ENCODE peak calls at places on chromosomes 12 and 14, in five cellular contexts. K is choroid plexus epithelial cell, B is left lung, O is fibroblast of pulmonary artery, L is lung. U is an unnamed sample.

GRCh38 chr12:24172031-24172772 is 222.7 kb upstream of the SOX5 start:
- DNase-seq in B (no peak), K (no peak), L (no peak), O (no peak), U (no peak)

GRCh38 chr14:105532735-105533141 is 6.4 kb downstream of the TMEM121 start:
- DNase-seq in L (no peak), B (no peak), K (peak; percentile 34), O (peak; percentile 38), U (no peak)

GRCh38 chr14:31819281-31819680 is 257.8 kb upstream of the ARHGAP5 start:
- DNase-seq in O (no peak), B (no peak), K (no peak), L (no peak), U (no peak)

GRCh38 chr14:71918955-71919354 is 13.3 kb upstream of the RGS6 start:
- DNase-seq in K (peak; percentile 1), L (no peak), O (no peak), B (no peak), U (no peak)

GRCh38 chr12:41762691-41763090 is 382.0 kb downstream of the GXYLT1 start:
- DNase-seq in L (no peak), O (no peak), B (no peak), K (no peak), U (no peak)

GRCh38 chr14:79516009-79516408 is 695.3 kb downstream of the DIO2 start:
- DNase-seq in B (no peak), O (no peak), L (no peak), K (no peak), U (no peak)

GRCh38 chr14:100019156-100019882 is 45.9 kb upstream of the EVL start:
- DNase-seq in B (no peak), L (no peak), K (peak; percentile 72), O (peak; percentile 31), U (no peak)

GRCh38 chr12:52779914-52780313 is 2.8 kb upstream of the KRT76 start:
- DNase-seq in B (no peak), L (no peak), O (no peak), K (no peak), U (no peak)

GRCh38 chr12:1835178-1836131 is 15.1 kb downstream of the LRTM2 start:
- DNase-seq in K (no peak), B (no peak), O (no peak), L (no peak), U (no peak)

GRCh38 chr12:5096241-5096880 is 52.7 kb downstream of the KCNA5 start:
- DNase-seq in L (peak; percentile 16), K (peak; percentile 25), O (peak; percentile 6), B (no peak), U (no peak)

GRCh38 chr14:61640158-61640833 is 55.0 kb upstream of the HIF1A start:
- DNase-seq in L (no peak), O (no peak), K (no peak), B (no peak), U (no peak)

GRCh38 chr12:94380507-94380906 is 79.2 kb downstream of the CEP83 start:
- DNase-seq in K (no peak), B (no peak), O (no peak), L (no peak), U (peak; percentile 3)

GRCh38 chr12:15584366-15585041 is 204.7 kb downstream of the EPS8 start:
- DNase-seq in K (peak; percentile 94), B (no peak), L (no peak), O (peak; percentile 89), U (peak; percentile 80)

GRCh38 chr12:111429760-111430417 is 24.2 kb downstream of the SH2B3 start:
- DNase-seq in K (no peak), L (no peak), B (no peak), O (no peak), U (no peak)

GRCh38 chr12:25089738-25090137 is 105.2 kb downstream of the DNAI7 start:
- DNase-seq in K (no peak), O (no peak), B (no peak), L (no peak), U (peak; percentile 74)

GRCh38 chr12:110776410-110776809 is 33.7 kb upstream of the PPP1CC start:
- DNase-seq in L (no peak), K (no peak), B (no peak), O (no peak), U (no peak)

GRCh38 chr12:24078318-24078765 is 128.9 kb upstream of the SOX5 start:
- DNase-seq in B (no peak), O (no peak), L (no peak), K (peak; percentile 35), U (peak; percentile 37)

GRCh38 chr14:53278602-53279506 is 125.7 kb upstream of the DDHD1 start:
- DNase-seq in K (peak; percentile 76), O (peak; percentile 60), L (no peak), B (no peak), U (peak; percentile 89)

GRCh38 chr12:5561057-5561456 is 129.1 kb downstream of the NTF3 start:
- DNase-seq in B (no peak), L (no peak), O (no peak), K (no peak), U (no peak)

GRCh38 chr12:120887253-120888043 is 16.7 kb downstream of the SPPL3 start:
- DNase-seq in K (no peak), O (no peak), L (no peak), B (no peak), U (no peak)

GRCh38 chr14:88868558-88869159 is 44.2 kb downstream of the TTC8 start:
- DNase-seq in K (peak; percentile 52), L (no peak), O (peak; percentile 20), B (no peak), U (peak; percentile 60)

GRCh38 chr14:88864198-88864597 is 39.7 kb downstream of the TTC8 start:
- DNase-seq in O (no peak), B (no peak), L (no peak), K (peak; percentile 34), U (no peak)

GRCh38 chr14:88863167-88863566 is 38.7 kb downstream of the TTC8 start:
- DNase-seq in L (no peak), B (no peak), K (no peak), O (no peak), U (no peak)

GRCh38 chr14:88870777-88871176 is 46.3 kb downstream of the TTC8 start:
- DNase-seq in L (no peak), O (no peak), B (no peak), K (no peak), U (no peak)

DNA sequence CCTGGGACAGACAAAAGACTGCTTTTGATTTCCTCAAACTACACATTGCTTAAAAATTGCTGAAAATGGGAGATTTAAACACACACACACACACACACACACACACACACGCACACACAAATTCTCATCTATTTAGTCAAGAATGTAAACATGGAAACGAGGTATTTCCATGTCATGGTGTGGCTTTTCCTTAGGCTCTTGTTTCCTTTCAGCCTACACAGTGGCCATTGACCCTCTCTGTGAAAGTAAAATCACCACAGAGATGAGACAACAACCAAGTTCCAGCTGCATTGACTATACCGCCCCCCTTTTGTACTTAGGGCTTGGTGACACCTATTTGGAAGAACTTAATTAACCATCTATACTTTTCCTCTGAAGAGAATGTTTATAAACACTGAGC is 41.9 kb downstream of the TTC8 start:
- DNase-seq in B (no peak), O (no peak), L (no peak), K (peak; percentile 61), U (peak; percentile 4)
- TF ChIP-seq CTCF in B (no peak), O (no peak), L (no peak), K (no peak), U (no peak)

DNA sequence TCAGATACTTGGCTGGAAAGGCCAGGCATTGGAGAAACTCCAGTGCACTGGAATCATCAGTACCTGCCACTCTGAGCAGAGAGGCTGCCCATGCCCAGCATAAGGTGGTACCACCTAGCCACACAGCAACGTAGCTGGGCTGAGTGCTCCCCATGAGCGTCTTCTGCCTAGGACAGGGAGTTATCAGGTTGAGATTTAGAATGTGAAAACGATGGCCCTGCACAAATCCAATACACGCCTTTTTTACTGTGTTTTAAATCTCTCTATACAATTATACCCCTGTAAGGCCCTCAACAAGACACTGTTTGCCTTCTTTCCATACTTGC is 66.7 kb upstream of the PTGR2 start:
- DNase-seq in B (no peak), L (no peak), K (no peak), O (no peak), U (no peak)
- H3K4me3 ChIP-seq in B (peak overlapping the region; percentile 61), L (no peak overlapping the region), K (peak overlapping the region; percentile 64), O (peak overlapping the region; percentile 63), U (no peak overlapping the region)

GRCh38 chr12:3496964-3497363 is 6.0 kb downstream of the PRMT8 start:
- DNase-seq in O (no peak), B (no peak), L (no peak), K (no peak), U (peak; percentile 54)
- TF ChIP-seq CTCF in O (no peak), B (no peak), L (no peak), K (peak; percentile 27), U (peak; percentile 51)

GRCh38 chr14:50828738-50829471 is 2.1 kb downstream of the NIN start:
- DNase-seq in K (no peak), B (no peak), O (no peak), L (no peak), U (no peak)
- H3K4me3 ChIP-seq in K (peak overlapping the region; percentile 80), B (no peak overlapping the region), O (peak overlapping the region; percentile 72), L (no peak overlapping the region), U (peak overlapping the region; percentile 63)

DNA sequence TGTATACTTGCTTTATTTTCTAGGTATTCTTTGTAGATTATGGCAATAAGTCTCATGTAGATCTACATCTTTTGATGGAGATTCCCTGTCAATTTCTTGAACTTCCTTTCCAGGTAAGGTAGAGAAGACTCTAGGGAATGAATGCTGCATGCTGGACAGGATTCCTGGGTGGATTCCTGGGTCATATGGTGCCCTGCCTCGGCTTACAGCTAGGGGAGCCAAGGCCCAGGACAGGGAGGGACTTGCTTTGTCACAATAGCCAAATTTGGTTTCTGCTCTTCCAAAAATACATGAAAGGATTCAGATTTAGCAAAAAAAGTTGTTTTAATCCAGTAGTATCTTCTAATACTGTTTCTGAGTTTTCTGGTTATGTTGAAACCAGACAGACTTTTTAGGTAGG is 59.5 kb upstream of the ASPG start:
- DNase-seq in K (no peak), L (no peak), O (no peak), B (no peak), U (no peak)
- TF ChIP-seq CTCF in K (peak; percentile 11), L (no peak), O (no peak), B (no peak), U (peak; percentile 17)

DNA sequence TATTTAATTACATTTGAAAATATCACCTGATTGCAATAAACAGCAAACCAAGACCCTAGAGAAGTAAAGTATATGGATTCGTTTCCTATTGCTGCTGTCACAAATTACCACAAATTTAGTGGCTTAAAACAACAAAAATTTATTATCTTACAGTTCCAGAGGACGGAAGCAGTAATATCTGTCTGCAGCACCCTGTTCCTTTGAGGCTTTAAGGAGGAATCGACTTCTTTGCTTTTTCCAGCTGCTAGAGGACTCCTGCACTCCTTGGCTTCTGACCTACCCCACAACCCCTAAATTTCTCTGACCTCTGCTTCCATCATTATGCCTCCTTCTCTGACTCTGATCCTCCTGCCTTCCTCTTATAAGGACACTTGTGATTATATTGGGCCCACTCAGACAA is 23.8 kb upstream of the PPM1A start:
- DNase-seq in K (no peak), L (no peak), B (no peak), O (no peak), U (no peak)
- H3K4me3 ChIP-seq in K (no peak overlapping the region), L (no peak overlapping the region), B (no peak overlapping the region), O (no peak overlapping the region), U (no peak overlapping the region)

DNA sequence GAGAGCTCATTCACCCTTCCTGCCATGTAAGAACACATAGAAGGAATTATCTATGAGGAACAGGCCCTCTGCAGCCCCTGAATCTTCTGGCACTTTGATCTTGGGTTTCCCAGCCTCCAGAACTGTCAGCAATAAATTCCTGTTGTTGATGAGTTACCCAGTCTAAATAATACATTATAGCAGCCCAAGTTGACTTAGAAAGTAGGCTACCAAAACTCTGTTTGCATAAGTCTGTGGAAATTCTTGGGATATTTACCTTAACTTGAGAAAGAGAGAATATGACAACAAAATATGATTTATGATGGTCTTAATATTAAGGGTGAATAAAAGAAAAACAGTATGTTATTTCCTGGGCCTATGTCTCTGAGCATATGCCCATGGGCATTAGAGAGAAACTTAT is 433.0 kb upstream of the LMO3 start:
- DNase-seq in B (no peak), O (no peak), K (no peak), L (no peak), U (no peak)
- TF ChIP-seq CTCF in B (no peak), O (no peak), K (no peak), L (no peak), U (no peak)

U was measured in epithelial cell of esophagus.